ENCODE peak calls at places on chromosomes 4 and X, in nine cellular contexts. A is esophagus squamous epithelium; E is KG1; L is heart right ventricle; Q is stimulated activated CD8-positive, alpha-beta memory T cell treated with anti-CD3 and anti-CD28 coated beads, Interleukin-7, amount 100 ng/mL, for 4 hours; T is B cell; X is stimulated activated CD4-positive, alpha-beta T cell treated with anti-CD3 and anti-CD28 coated beads, Interleukin-4, amount 100 ng/mL, for 1 hour; B is stomach; S is GM12865. J is an unnamed sample.

GRCh38 chr4:149987330-149987751 is 90.9 kb upstream of the DCLK2 start:
- DNase-seq in S (no peak), Q (no peak), B (no peak), L (no peak), X (no peak), T (no peak), A (no peak), E (no peak), J (no peak)

GRCh38 chr4:168612435-168613139 is 115.7 kb downstream of the PALLD start:
- DNase-seq in B (no peak), L (no peak), X (no peak), E (no peak), A (no peak), S (no peak), T (no peak), Q (no peak), J (no peak)

GRCh38 chrX:131741103-131741581 is 197.3 kb downstream of the OR13H1 start:
- DNase-seq in S (no peak), E (no peak), L (no peak), A (peak; percentile 11), T (no peak), B (peak; percentile 89), Q (peak; percentile 60), X (no peak), J (no peak)

GRCh38 chrX:104565791-104566687 is at the start of gene IL1RAPL2:
- DNase-seq in L (peak; percentile 4), Q (no peak), X (no peak), T (no peak), E (no peak), B (peak; percentile 58), A (no peak), S (peak; percentile 0), J (peak; percentile 16)

GRCh38 chr4:169270156-169270809 is 473 bp downstream of the SH3RF1 start:
- DNase-seq in T (peak; percentile 76), A (no peak), L (peak; percentile 68), S (peak; percentile 76), Q (peak; percentile 1), B (peak; percentile 71), X (peak; percentile 10), E (no peak), J (peak; percentile 27)

GRCh38 chr4:99887837-99888236 is 6.4 kb downstream of the LAMTOR3 start:
- DNase-seq in S (no peak), Q (no peak), L (no peak), E (no peak), B (no peak), X (no peak), A (no peak), T (no peak), J (no peak)

GRCh38 chr4:25110653-25111329 is 49.5 kb downstream of the SEPSECS start:
- DNase-seq in X (no peak), S (no peak), B (no peak), T (no peak), L (no peak), A (no peak), Q (no peak), E (no peak), J (no peak)

GRCh38 chr4:129583868-129584267 is 487.9 kb downstream of the C4orf33 start:
- DNase-seq in E (no peak), B (no peak), T (no peak), S (no peak), Q (no peak), X (no peak), L (no peak), A (no peak), J (no peak)

GRCh38 chr4:10173039-10173753 is 56.6 kb upstream of the WDR1 start:
- DNase-seq in Q (no peak), B (peak; percentile 36), A (no peak), E (no peak), L (peak; percentile 22), X (no peak), T (no peak), S (no peak), J (no peak)

GRCh38 chrX:28205126-28205525 is 223.9 kb upstream of the DCAF8L1 start:
- DNase-seq in Q (no peak), T (no peak), S (no peak), A (no peak), L (no peak), E (no peak), B (no peak), X (no peak), J (no peak)

GRCh38 chr4:38114435-38114834 is 154.2 kb downstream of the PTTG2 start:
- DNase-seq in T (no peak), B (no peak), E (no peak), L (no peak), S (no peak), X (no peak), A (no peak), Q (no peak), J (no peak)

GRCh38 chrX:9148626-9149385 is 114.9 kb upstream of the FAM9B start:
- DNase-seq in T (no peak), S (no peak), A (no peak), B (no peak), L (no peak), X (no peak), Q (no peak), E (no peak), J (no peak)

GRCh38 chrX:12974797-12975669 is at the start of gene TMSB4X:
- DNase-seq in L (peak; percentile 83), A (peak; percentile 47), Q (peak; percentile 77), S (peak; percentile 94), X (peak; percentile 82), T (peak; percentile 78), B (peak; percentile 87), E (peak; percentile 4), J (peak; percentile 90)

GRCh38 chrX:319579-320125 is 1.1 kb upstream of the GTPBP6 start:
- DNase-seq in L (no peak), X (peak; percentile 26), A (no peak), E (no peak), B (no peak), Q (no peak), T (no peak), S (no peak), J (no peak)

GRCh38 chrX:47380268-47380667 is 9.9 kb downstream of the ZNF157 start:
- DNase-seq in L (peak; percentile 6), Q (peak; percentile 55), A (no peak), S (peak; percentile 35), E (no peak), T (peak; percentile 23), B (peak; percentile 29), X (peak; percentile 56), J (peak; percentile 59)

GRCh38 chrX:149504226-149504914 is 736 bp downstream of the IDS start:
- DNase-seq in A (no peak), S (peak; percentile 77), Q (peak; percentile 46), L (no peak), B (no peak), E (peak; percentile 7), T (peak; percentile 34), X (peak; percentile 51), J (peak; percentile 85)

GRCh38 chr4:81162752-81163458 is 52.1 kb downstream of the PRKG2 start:
- DNase-seq in B (no peak), Q (no peak), X (no peak), S (no peak), L (no peak), A (no peak), T (no peak), E (no peak), J (no peak)

GRCh38 chr4:39770969-39771724 is 73.2 kb downstream of the UBE2K start:
- DNase-seq in B (no peak), X (no peak), E (no peak), S (no peak), Q (no peak), A (no peak), T (no peak), L (no peak), J (no peak)

GRCh38 chr4:150215601-150216000 is 137.4 kb downstream of the DCLK2 start:
- DNase-seq in A (no peak), L (no peak), Q (no peak), X (no peak), T (no peak), S (no peak), B (no peak), E (no peak), J (no peak)

GRCh38 chr4:1500966-1501753 is 94.9 kb upstream of the NKX1-1 start:
- DNase-seq in S (no peak), T (no peak), X (no peak), L (no peak), B (no peak), Q (no peak), E (no peak), A (no peak), J (no peak)

GRCh38 chr4:112060212-112060611 is 85.0 kb upstream of the FAM241A start:
- DNase-seq in E (no peak), L (no peak), X (no peak), T (no peak), Q (no peak), A (no peak), B (no peak), S (peak; percentile 27), J (no peak)

GRCh38 chr4:21447320-21448055 is 501.1 kb downstream of the KCNIP4 start:
- DNase-seq in X (no peak), L (no peak), S (no peak), T (no peak), Q (no peak), A (no peak), E (no peak), B (no peak), J (no peak)

GRCh38 chr4:156169011-156169410 is 215.3 kb upstream of the CTSO start:
- DNase-seq in E (no peak), X (no peak), S (peak; percentile 60), A (no peak), B (no peak), T (no peak), Q (no peak), L (peak; percentile 35), J (no peak)